ENCODE peak calls at places on chromosomes 11 and 22, in four cellular contexts. One of them, this sample, is unnamed.

GRCh38 chr22:50583294-50583865 is 731 bp upstream of the CHKB start:
- DNase-seq in amniotic stem cell: no peak
- DNase-seq in left ventricle myocardium inferior: no peak
- DNase-seq in CD4-positive, alpha-beta memory T cell: no peak
- DNase-seq in this sample: no peak

GRCh38 chr22:25067851-25068421 is 115.4 kb downstream of the KIAA1671 start:
- DNase-seq in CD4-positive, alpha-beta memory T cell: peak; percentile 94
- DNase-seq in left ventricle myocardium inferior: no peak
- DNase-seq in amniotic stem cell: no peak
- DNase-seq in this sample: no peak

GRCh38 chr11:10455637-10456487 is 798 bp downstream of the AMPD3 start:
- DNase-seq in CD4-positive, alpha-beta memory T cell: peak; percentile 80
- DNase-seq in left ventricle myocardium inferior: no peak
- DNase-seq in amniotic stem cell: peak; percentile 69
- DNase-seq in this sample: no peak

GRCh38 chr22:41857860-41858199 is 24.9 kb downstream of the SREBF2 start:
- DNase-seq in CD4-positive, alpha-beta memory T cell: no peak
- DNase-seq in amniotic stem cell: no peak
- DNase-seq in left ventricle myocardium inferior: no peak
- DNase-seq in this sample: no peak

GRCh38 chr11:104531075-104531474 is 367.1 kb upstream of the PDGFD start:
- DNase-seq in CD4-positive, alpha-beta memory T cell: peak; percentile 22
- DNase-seq in left ventricle myocardium inferior: no peak
- DNase-seq in amniotic stem cell: no peak
- DNase-seq in this sample: no peak

GRCh38 chr11:106959800-106960199 is 58.5 kb downstream of the GUCY1A2 start:
- DNase-seq in left ventricle myocardium inferior: no peak
- DNase-seq in amniotic stem cell: peak; percentile 28
- DNase-seq in CD4-positive, alpha-beta memory T cell: no peak
- DNase-seq in this sample: no peak

GRCh38 chr11:67468509-67468834 is 579 bp downstream of the TMEM134 start:
- DNase-seq in left ventricle myocardium inferior: no peak
- DNase-seq in CD4-positive, alpha-beta memory T cell: no peak
- DNase-seq in amniotic stem cell: no peak
- DNase-seq in this sample: no peak

GRCh38 chr11:63007920-63008319 is 7.7 kb downstream of the SLC22A8 start:
- DNase-seq in left ventricle myocardium inferior: no peak
- DNase-seq in amniotic stem cell: no peak
- DNase-seq in CD4-positive, alpha-beta memory T cell: no peak
- DNase-seq in this sample: no peak

GRCh38 chr22:42817556-42817955 is 39.5 kb downstream of the ARFGAP3 start:
- DNase-seq in CD4-positive, alpha-beta memory T cell: no peak
- DNase-seq in left ventricle myocardium inferior: no peak
- DNase-seq in amniotic stem cell: no peak
- DNase-seq in this sample: no peak

GRCh38 chr22:36763576-36763975 is 12.3 kb downstream of the IFT27 start:
- DNase-seq in amniotic stem cell: no peak
- DNase-seq in left ventricle myocardium inferior: no peak
- DNase-seq in CD4-positive, alpha-beta memory T cell: no peak
- DNase-seq in this sample: no peak

GRCh38 chr11:90840071-90840470 is 617.2 kb upstream of the CHORDC1 start:
- DNase-seq in left ventricle myocardium inferior: no peak
- DNase-seq in amniotic stem cell: no peak
- DNase-seq in CD4-positive, alpha-beta memory T cell: no peak
- DNase-seq in this sample: no peak

GRCh38 chr11:34214961-34215805 is 109.8 kb downstream of the NAT10 start:
- DNase-seq in CD4-positive, alpha-beta memory T cell: no peak
- DNase-seq in amniotic stem cell: no peak
- DNase-seq in left ventricle myocardium inferior: no peak
- DNase-seq in this sample: no peak

GRCh38 chr22:38873469-38874411 is 1.7 kb upstream of the CBX6 start:
- DNase-seq in left ventricle myocardium inferior: no peak
- DNase-seq in amniotic stem cell: no peak
- DNase-seq in CD4-positive, alpha-beta memory T cell: peak; percentile 28
- DNase-seq in this sample: no peak

GRCh38 chr11:128625766-128626165 is 38.4 kb upstream of the ETS1 start:
- DNase-seq in amniotic stem cell: no peak
- DNase-seq in left ventricle myocardium inferior: no peak
- DNase-seq in CD4-positive, alpha-beta memory T cell: no peak
- DNase-seq in this sample: no peak

GRCh38 chr22:27257987-27258386 is 543.6 kb downstream of the MN1 start:
- DNase-seq in amniotic stem cell: no peak
- DNase-seq in left ventricle myocardium inferior: no peak
- DNase-seq in CD4-positive, alpha-beta memory T cell: no peak
- DNase-seq in this sample: no peak

GRCh38 chr11:67492801-67493547 is 10.1 kb downstream of the AIP start:
- DNase-seq in left ventricle myocardium inferior: no peak
- DNase-seq in CD4-positive, alpha-beta memory T cell: no peak
- DNase-seq in amniotic stem cell: no peak
- DNase-seq in this sample: no peak

GRCh38 chr11:84022221-84022620 is 736.1 kb upstream of the CCDC90B start:
- DNase-seq in amniotic stem cell: no peak
- DNase-seq in CD4-positive, alpha-beta memory T cell: no peak
- DNase-seq in left ventricle myocardium inferior: no peak
- DNase-seq in this sample: no peak

GRCh38 chr11:92225563-92226308 is 1.1 kb downstream of the FAT3 start:
- DNase-seq in CD4-positive, alpha-beta memory T cell: no peak
- DNase-seq in amniotic stem cell: no peak
- DNase-seq in left ventricle myocardium inferior: no peak
- DNase-seq in this sample: no peak

GRCh38 chr22:28855355-28856094 is 27.8 kb upstream of the ZNRF3 start:
- DNase-seq in amniotic stem cell: peak; percentile 25
- DNase-seq in CD4-positive, alpha-beta memory T cell: peak; percentile 59
- DNase-seq in left ventricle myocardium inferior: no peak
- DNase-seq in this sample: peak; percentile 22

GRCh38 chr11:74877132-74877531 is 71.8 kb downstream of the XRRA1 start:
- DNase-seq in amniotic stem cell: no peak
- DNase-seq in left ventricle myocardium inferior: no peak
- DNase-seq in CD4-positive, alpha-beta memory T cell: no peak
- DNase-seq in this sample: no peak

GRCh38 chr11:13667245-13667644 is 1.2 kb upstream of the FAR1 start:
- DNase-seq in amniotic stem cell: no peak
- DNase-seq in left ventricle myocardium inferior: no peak
- DNase-seq in CD4-positive, alpha-beta memory T cell: no peak
- DNase-seq in this sample: no peak

GRCh38 chr11:66368484-66368883 is 3.1 kb downstream of the SLC29A2 start:
- DNase-seq in amniotic stem cell: no peak
- DNase-seq in CD4-positive, alpha-beta memory T cell: no peak
- DNase-seq in left ventricle myocardium inferior: no peak
- DNase-seq in this sample: no peak

GRCh38 chr11:116970485-116971292 is 127.5 kb downstream of the SIK3 start:
- DNase-seq in amniotic stem cell: no peak
- DNase-seq in left ventricle myocardium inferior: no peak
- DNase-seq in CD4-positive, alpha-beta memory T cell: no peak
- DNase-seq in this sample: no peak

GRCh38 chr11:123145220-123145619 is 49.8 kb downstream of the CLMP start:
- DNase-seq in CD4-positive, alpha-beta memory T cell: no peak
- DNase-seq in left ventricle myocardium inferior: no peak
- DNase-seq in amniotic stem cell: peak; percentile 23
- DNase-seq in this sample: peak; percentile 73

GRCh38 chr11:47915407-47916137 is 64.8 kb upstream of the PTPRJ start:
- DNase-seq in left ventricle myocardium inferior: no peak
- DNase-seq in amniotic stem cell: no peak
- DNase-seq in CD4-positive, alpha-beta memory T cell: no peak
- DNase-seq in this sample: no peak